ENCODE peak calls at places on chromosomes 5 and 9, in nine cellular contexts. One of them, this sample, is unnamed.
A peak's percentile ranks its signal among the peaks of the same experiment; 100 is the strongest.

GRCh38 chr9:93776873-93777272 is 178.3 kb downstream of the BARX1 start:
- DNase-seq in thyroid gland: no peak
- DNase-seq in endothelial cell of umbilical vein: no peak
- DNase-seq in tibial nerve: no peak
- DNase-seq in breast epithelium: no peak
- DNase-seq in IMR-90: no peak
- DNase-seq in spleen: peak; percentile 54
- DNase-seq in heart left ventricle: no peak
- DNase-seq in prostate gland: no peak
- DNase-seq in this sample: no peak

GRCh38 chr9:77667151-77667550 is 19.0 kb upstream of the GNA14 start:
- DNase-seq in endothelial cell of umbilical vein: no peak
- DNase-seq in tibial nerve: no peak
- DNase-seq in prostate gland: no peak
- DNase-seq in heart left ventricle: no peak
- DNase-seq in IMR-90: no peak
- DNase-seq in breast epithelium: no peak
- DNase-seq in spleen: no peak
- DNase-seq in thyroid gland: no peak
- DNase-seq in this sample: no peak

GRCh38 chr5:179164331-179165311 is 104.4 kb downstream of the ZNF354C start:
- DNase-seq in spleen: peak; percentile 67
- DNase-seq in breast epithelium: no peak
- DNase-seq in tibial nerve: no peak
- DNase-seq in endothelial cell of umbilical vein: no peak
- DNase-seq in thyroid gland: no peak
- DNase-seq in prostate gland: no peak
- DNase-seq in heart left ventricle: peak; percentile 53
- DNase-seq in IMR-90: no peak
- DNase-seq in this sample: no peak

GRCh38 chr5:112857866-112858265 is 3.2 kb upstream of the SRP19 start:
- DNase-seq in heart left ventricle: no peak
- DNase-seq in thyroid gland: no peak
- DNase-seq in IMR-90: no peak
- DNase-seq in spleen: no peak
- DNase-seq in breast epithelium: no peak
- DNase-seq in prostate gland: no peak
- DNase-seq in tibial nerve: no peak
- DNase-seq in endothelial cell of umbilical vein: no peak
- DNase-seq in this sample: no peak

GRCh38 chr9:124450241-124450924 is at the start of gene ADGRD2:
- DNase-seq in prostate gland: peak; percentile 13
- DNase-seq in tibial nerve: no peak
- DNase-seq in heart left ventricle: no peak
- DNase-seq in IMR-90: peak; percentile 4
- DNase-seq in thyroid gland: peak; percentile 47
- DNase-seq in endothelial cell of umbilical vein: peak; percentile 4
- DNase-seq in spleen: peak; percentile 67
- DNase-seq in breast epithelium: peak; percentile 53
- DNase-seq in this sample: peak; percentile 16

GRCh38 chr5:77641397-77641943 is 3.0 kb upstream of the OTP start:
- DNase-seq in spleen: no peak
- DNase-seq in endothelial cell of umbilical vein: no peak
- DNase-seq in prostate gland: no peak
- DNase-seq in breast epithelium: no peak
- DNase-seq in tibial nerve: no peak
- DNase-seq in IMR-90: no peak
- DNase-seq in heart left ventricle: no peak
- DNase-seq in thyroid gland: no peak
- DNase-seq in this sample: no peak

GRCh38 chr9:115182264-115182663 is 64.3 kb upstream of the TNC start:
- DNase-seq in thyroid gland: no peak
- DNase-seq in tibial nerve: no peak
- DNase-seq in breast epithelium: no peak
- DNase-seq in prostate gland: no peak
- DNase-seq in spleen: no peak
- DNase-seq in endothelial cell of umbilical vein: no peak
- DNase-seq in IMR-90: no peak
- DNase-seq in heart left ventricle: no peak
- DNase-seq in this sample: no peak

GRCh38 chr5:125140220-125140619 is 393.8 kb upstream of the ZNF608 start:
- DNase-seq in endothelial cell of umbilical vein: no peak
- DNase-seq in heart left ventricle: no peak
- DNase-seq in prostate gland: no peak
- DNase-seq in IMR-90: peak; percentile 45
- DNase-seq in thyroid gland: no peak
- DNase-seq in tibial nerve: no peak
- DNase-seq in spleen: no peak
- DNase-seq in breast epithelium: no peak
- DNase-seq in this sample: no peak

GRCh38 chr9:108478431-108478837 is 377.4 kb downstream of the ACTL7B start:
- DNase-seq in breast epithelium: no peak
- DNase-seq in thyroid gland: no peak
- DNase-seq in tibial nerve: peak; percentile 17
- DNase-seq in prostate gland: no peak
- DNase-seq in IMR-90: peak; percentile 90
- DNase-seq in endothelial cell of umbilical vein: peak; percentile 77
- DNase-seq in heart left ventricle: no peak
- DNase-seq in spleen: no peak
- DNase-seq in this sample: no peak

GRCh38 chr5:103228588-103228987 is 30.0 kb upstream of the MACIR start:
- DNase-seq in spleen: no peak
- DNase-seq in heart left ventricle: no peak
- DNase-seq in endothelial cell of umbilical vein: no peak
- DNase-seq in tibial nerve: no peak
- DNase-seq in breast epithelium: no peak
- DNase-seq in thyroid gland: no peak
- DNase-seq in prostate gland: no peak
- DNase-seq in IMR-90: no peak
- DNase-seq in this sample: no peak

GRCh38 chr9:135090081-135090480 is 2.6 kb downstream of the OLFM1 start:
- DNase-seq in heart left ventricle: peak; percentile 47
- DNase-seq in IMR-90: no peak
- DNase-seq in spleen: no peak
- DNase-seq in prostate gland: no peak
- DNase-seq in thyroid gland: no peak
- DNase-seq in breast epithelium: no peak
- DNase-seq in tibial nerve: no peak
- DNase-seq in endothelial cell of umbilical vein: no peak
- DNase-seq in this sample: no peak

GRCh38 chr9:113152699-113153098 is 1.9 kb downstream of the SLC31A2 start:
- DNase-seq in breast epithelium: peak; percentile 39
- DNase-seq in heart left ventricle: no peak
- DNase-seq in tibial nerve: no peak
- DNase-seq in prostate gland: peak; percentile 20
- DNase-seq in thyroid gland: peak; percentile 36
- DNase-seq in endothelial cell of umbilical vein: no peak
- DNase-seq in IMR-90: no peak
- DNase-seq in spleen: no peak
- DNase-seq in this sample: no peak

GRCh38 chr9:96585426-96585825 is 34.2 kb downstream of the CDC14B start:
- DNase-seq in IMR-90: no peak
- DNase-seq in breast epithelium: no peak
- DNase-seq in tibial nerve: no peak
- DNase-seq in spleen: no peak
- DNase-seq in endothelial cell of umbilical vein: no peak
- DNase-seq in prostate gland: no peak
- DNase-seq in thyroid gland: no peak
- DNase-seq in heart left ventricle: no peak
- DNase-seq in this sample: no peak

GRCh38 chr5:147547730-147548129 is 37.9 kb upstream of the DPYSL3 start:
- DNase-seq in breast epithelium: no peak
- DNase-seq in endothelial cell of umbilical vein: peak; percentile 55
- DNase-seq in IMR-90: peak; percentile 45
- DNase-seq in prostate gland: no peak
- DNase-seq in spleen: no peak
- DNase-seq in heart left ventricle: no peak
- DNase-seq in thyroid gland: no peak
- DNase-seq in tibial nerve: no peak
- DNase-seq in this sample: no peak

GRCh38 chr5:96141749-96142148 is 180.1 kb upstream of the ELL2 start:
- DNase-seq in heart left ventricle: no peak
- DNase-seq in IMR-90: no peak
- DNase-seq in breast epithelium: no peak
- DNase-seq in tibial nerve: no peak
- DNase-seq in spleen: no peak
- DNase-seq in prostate gland: peak; percentile 17
- DNase-seq in endothelial cell of umbilical vein: no peak
- DNase-seq in thyroid gland: no peak
- DNase-seq in this sample: no peak

GRCh38 chr5:134070648-134070978 is 43.9 kb upstream of the TCF7 start:
- DNase-seq in heart left ventricle: no peak
- DNase-seq in endothelial cell of umbilical vein: no peak
- DNase-seq in prostate gland: no peak
- DNase-seq in IMR-90: peak; percentile 10
- DNase-seq in thyroid gland: no peak
- DNase-seq in tibial nerve: no peak
- DNase-seq in spleen: no peak
- DNase-seq in breast epithelium: no peak
- DNase-seq in this sample: no peak
- H3K4me3 ChIP-seq in heart left ventricle: peak overlapping the region; percentile 47
- H3K4me3 ChIP-seq in endothelial cell of umbilical vein: peak overlapping the region; percentile 5
- H3K4me3 ChIP-seq in prostate gland: peak overlapping the region; percentile 24
- H3K4me3 ChIP-seq in IMR-90: no peak overlapping the region
- H3K4me3 ChIP-seq in thyroid gland: no peak overlapping the region
- H3K4me3 ChIP-seq in tibial nerve: peak overlapping the region; percentile 8
- H3K4me3 ChIP-seq in spleen: peak overlapping the region; percentile 12
- H3K4me3 ChIP-seq in breast epithelium: no peak overlapping the region
- H3K4me3 ChIP-seq in this sample: no peak overlapping the region

DNA sequence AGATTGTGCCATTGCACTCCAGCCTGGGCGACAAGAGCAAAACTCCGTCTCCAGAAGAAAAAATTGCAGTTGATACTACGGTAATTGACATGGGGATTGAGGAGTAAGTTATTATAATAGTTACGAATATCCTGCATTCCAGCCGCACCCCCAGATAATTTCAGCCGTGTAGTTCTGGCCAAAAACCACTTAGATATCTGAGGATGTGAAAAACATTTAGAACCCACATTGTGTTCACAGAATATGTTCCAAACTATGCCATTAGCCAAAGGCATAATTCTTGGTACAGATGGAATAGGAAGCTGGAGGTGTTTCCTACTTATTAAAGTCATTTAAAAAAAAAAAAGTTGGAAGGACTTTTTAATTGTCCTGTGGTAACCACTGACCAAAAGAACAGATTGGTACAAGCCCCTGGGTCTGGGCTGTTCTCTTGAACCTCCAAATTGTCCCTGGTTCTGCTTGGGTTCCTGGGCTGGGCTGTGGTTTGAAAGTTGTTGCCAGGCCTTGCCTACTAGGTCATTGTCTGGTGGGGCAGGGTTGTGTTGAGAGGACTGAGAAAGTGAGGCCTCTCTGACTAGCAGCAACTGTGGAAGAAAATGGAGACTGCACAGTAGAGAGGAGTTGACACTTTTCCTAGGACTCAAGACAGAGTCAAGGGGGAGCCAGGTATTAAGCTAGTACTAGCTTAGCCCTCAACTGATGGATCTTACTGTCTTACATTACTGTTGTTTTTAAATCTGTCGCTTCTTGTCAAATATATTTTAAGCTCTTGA is 198.8 kb downstream of the NR3C1 start:
- DNase-seq in heart left ventricle: no peak
- DNase-seq in IMR-90: no peak
- DNase-seq in endothelial cell of umbilical vein: no peak
- DNase-seq in thyroid gland: no peak
- DNase-seq in spleen: no peak
- DNase-seq in tibial nerve: no peak
- DNase-seq in breast epithelium: peak; percentile 36
- DNase-seq in prostate gland: no peak
- DNase-seq in this sample: no peak
- H3K4me1 ChIP-seq in heart left ventricle: peaks cover 76% of the 10 kb centered on the region
- H3K4me1 ChIP-seq in IMR-90: peaks cover 8% of the 10 kb centered on the region
- H3K4me1 ChIP-seq in endothelial cell of umbilical vein: peaks cover 18% of the 10 kb centered on the region
- H3K4me1 ChIP-seq in thyroid gland: no peaks in the 10 kb centered on the region
- H3K4me1 ChIP-seq in spleen: peaks cover 5% of the 10 kb centered on the region
- H3K4me1 ChIP-seq in tibial nerve: no peaks in the 10 kb centered on the region
- H3K4me1 ChIP-seq in breast epithelium: no peaks in the 10 kb centered on the region
- H3K4me1 ChIP-seq in prostate gland: no peaks in the 10 kb centered on the region
- H3K4me1 ChIP-seq in this sample: no peaks in the 10 kb centered on the region

GRCh38 chr9:4504250-4504649 is 14.0 kb downstream of the SLC1A1 start:
- DNase-seq in endothelial cell of umbilical vein: no peak
- DNase-seq in prostate gland: no peak
- DNase-seq in heart left ventricle: no peak
- DNase-seq in thyroid gland: no peak
- DNase-seq in spleen: no peak
- DNase-seq in IMR-90: no peak
- DNase-seq in tibial nerve: no peak
- DNase-seq in breast epithelium: no peak
- DNase-seq in this sample: no peak

GRCh38 chr9:4502444-4502843 is 12.2 kb downstream of the SLC1A1 start:
- DNase-seq in endothelial cell of umbilical vein: no peak
- DNase-seq in breast epithelium: no peak
- DNase-seq in thyroid gland: no peak
- DNase-seq in tibial nerve: no peak
- DNase-seq in heart left ventricle: no peak
- DNase-seq in spleen: no peak
- DNase-seq in IMR-90: no peak
- DNase-seq in prostate gland: no peak
- DNase-seq in this sample: no peak

GRCh38 chr9:4503103-4503502 is 12.8 kb downstream of the SLC1A1 start:
- DNase-seq in thyroid gland: no peak
- DNase-seq in tibial nerve: no peak
- DNase-seq in endothelial cell of umbilical vein: no peak
- DNase-seq in spleen: no peak
- DNase-seq in heart left ventricle: no peak
- DNase-seq in breast epithelium: no peak
- DNase-seq in prostate gland: no peak
- DNase-seq in IMR-90: no peak
- DNase-seq in this sample: no peak

GRCh38 chr9:4499917-4500316 is 9.6 kb downstream of the SLC1A1 start:
- DNase-seq in heart left ventricle: no peak
- DNase-seq in prostate gland: no peak
- DNase-seq in endothelial cell of umbilical vein: no peak
- DNase-seq in tibial nerve: no peak
- DNase-seq in spleen: no peak
- DNase-seq in thyroid gland: peak; percentile 88
- DNase-seq in breast epithelium: no peak
- DNase-seq in IMR-90: no peak
- DNase-seq in this sample: no peak

DNA sequence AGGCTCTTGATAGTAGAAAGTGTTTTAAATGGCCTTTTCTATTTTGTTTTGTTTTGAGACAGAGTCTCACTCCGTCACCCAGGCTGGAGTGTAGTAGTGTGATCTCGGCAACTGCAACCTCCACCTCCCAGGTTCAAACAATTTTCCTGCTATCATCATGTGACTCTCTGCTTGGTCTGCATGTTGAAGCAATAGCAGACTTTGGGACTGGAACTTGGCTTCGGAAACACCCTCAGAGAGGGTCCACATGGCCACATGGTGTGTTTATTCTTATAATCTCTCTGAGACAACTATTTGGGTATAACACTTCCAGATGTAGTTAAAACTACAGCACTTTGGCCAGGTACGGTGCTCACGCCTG is 10.9 kb downstream of the SLC1A1 start:
- DNase-seq in endothelial cell of umbilical vein: no peak
- DNase-seq in thyroid gland: no peak
- DNase-seq in IMR-90: no peak
- DNase-seq in heart left ventricle: no peak
- DNase-seq in spleen: no peak
- DNase-seq in breast epithelium: no peak
- DNase-seq in prostate gland: no peak
- DNase-seq in tibial nerve: no peak
- DNase-seq in this sample: no peak
- TF ChIP-seq POLR2A in endothelial cell of umbilical vein: no peak
- TF ChIP-seq POLR2A in thyroid gland: no peak
- TF ChIP-seq POLR2A in IMR-90: no peak
- TF ChIP-seq POLR2A in heart left ventricle: no peak
- TF ChIP-seq POLR2A in spleen: no peak
- TF ChIP-seq POLR2A in breast epithelium: no peak
- TF ChIP-seq POLR2A in prostate gland: no peak
- TF ChIP-seq POLR2A in tibial nerve: no peak
- TF ChIP-seq POLR2A in this sample: no peak

GRCh38 chr5:149271717-149272558 is at the start of gene AFAP1L1:
- DNase-seq in thyroid gland: peak; percentile 51
- DNase-seq in endothelial cell of umbilical vein: peak; percentile 67
- DNase-seq in IMR-90: peak; percentile 46
- DNase-seq in heart left ventricle: peak; percentile 86
- DNase-seq in breast epithelium: no peak
- DNase-seq in tibial nerve: peak; percentile 69
- DNase-seq in spleen: peak; percentile 80
- DNase-seq in prostate gland: peak; percentile 29
- DNase-seq in this sample: peak; percentile 53
- H3K4me3 ChIP-seq in thyroid gland: peak within 1 kb of the TSS; percentile 29
- H3K4me3 ChIP-seq in endothelial cell of umbilical vein: peak within 1 kb of the TSS; percentile 62
- H3K4me3 ChIP-seq in IMR-90: peak within 1 kb of the TSS; percentile 55
- H3K4me3 ChIP-seq in heart left ventricle: peak within 1 kb of the TSS; percentile 70
- H3K4me3 ChIP-seq in breast epithelium: peak within 1 kb of the TSS; percentile 65
- H3K4me3 ChIP-seq in tibial nerve: peak within 1 kb of the TSS; percentile 70
- H3K4me3 ChIP-seq in spleen: peak within 1 kb of the TSS; percentile 52
- H3K4me3 ChIP-seq in prostate gland: peak within 1 kb of the TSS; percentile 62
- H3K4me3 ChIP-seq in this sample: peak within 1 kb of the TSS; percentile 61